ENCODE peak calls at places on chromosomes 13 and 19, in seven cellular contexts. Y, U, L, V, C, Z and P are unnamed samples.

GRCh38 chr13:97567510-97568243 is 133.7 kb downstream of the RAP2A start:
- DNase-seq in Y (no peak), U (peak; percentile 23), L (no peak), V (peak; percentile 25), C (no peak), Z (no peak), P (peak; percentile 11)

GRCh38 chr13:95714142-95714832 is 37.3 kb downstream of the DNAJC3 start:
- DNase-seq in Y (no peak), U (no peak), L (no peak), V (peak; percentile 64), C (no peak), Z (no peak), P (no peak)

GRCh38 chr13:32840840-32841713 is 175.1 kb upstream of the KL start:
- DNase-seq in Y (peak; percentile 14), U (no peak), L (no peak), V (no peak), C (peak; percentile 39), Z (no peak), P (no peak)

GRCh38 chr13:43036386-43037220 is 13.2 kb downstream of the DNAJC15 start:
- DNase-seq in Y (peak; percentile 25), U (no peak), L (no peak), V (no peak), C (no peak), Z (no peak), P (no peak)

GRCh38 chr13:113742445-113743120 is 16.4 kb upstream of the TMEM255B start:
- DNase-seq in Y (no peak), U (no peak), L (no peak), V (no peak), C (no peak), Z (no peak), P (no peak)

GRCh38 chr13:25149670-25150069 is 22.4 kb downstream of the AMER2 start:
- DNase-seq in Y (no peak), U (no peak), L (no peak), V (no peak), C (no peak), Z (no peak), P (no peak)

GRCh38 chr13:71591380-71591779 is 275.6 kb downstream of the DACH1 start:
- DNase-seq in Y (no peak), U (no peak), L (no peak), V (no peak), C (no peak), Z (no peak), P (no peak)

GRCh38 chr19:18613589-18614234 is 1.0 kb downstream of the TMEM59L start:
- DNase-seq in Y (no peak), U (no peak), L (no peak), V (no peak), C (no peak), Z (no peak), P (no peak)

GRCh38 chr19:46428278-46429141 is at the start of gene PNMA8C:
- DNase-seq in Y (peak; percentile 92), U (no peak), L (no peak), V (peak; percentile 67), C (no peak), Z (no peak), P (no peak)

GRCh38 chr19:46639356-46640061 is 3.5 kb upstream of the GNG8 start:
- DNase-seq in Y (no peak), U (no peak), L (peak; percentile 83), V (peak; percentile 72), C (no peak), Z (no peak), P (no peak)

GRCh38 chr19:47699360-47699917 is 13.8 kb upstream of the EHD2 start:
- DNase-seq in Y (no peak), U (peak; percentile 68), L (peak; percentile 72), V (peak; percentile 39), C (peak; percentile 25), Z (peak; percentile 39), P (no peak)